ENCODE peak calls at places on chromosomes 2 and 18, in seven cellular contexts. W is germinal center; D is T-helper 9 cell; C is activated naive CD8-positive, alpha-beta T cell treated with anti-CD3 and anti-CD28 coated beads, Interleukin-2, amount 50 U/mL, for 24 hours; X is renal cortical epithelial cell; O is T1000; V is Calu3. R is an unnamed sample.

GRCh38 chr2:234251326-234252271 is 201.1 kb downstream of the SPP2 start:
- DNase-seq in W (no peak), D (no peak), C (no peak), X (peak), O (peak), V (peak), R (no peak)

GRCh38 chr2:16315911-16316310 is 349.7 kb downstream of the CYRIA start:
- DNase-seq in W (no peak), D (no peak), C (no peak), X (no peak), O (no peak), V (no peak), R (no peak)

GRCh38 chr2:38000485-38001222 is 75.3 kb downstream of the CYP1B1 start:
- DNase-seq in W (no peak), D (no peak), C (no peak), X (no peak), O (no peak), V (no peak), R (no peak)

GRCh38 chr2:157785866-157786662 is 90.1 kb downstream of the ACVR1 start:
- DNase-seq in W (no peak), D (no peak), C (no peak), X (peak), O (no peak), V (no peak), R (no peak)

GRCh38 chr2:86174445-86174844 is 20.8 kb downstream of the IMMT start:
- DNase-seq in W (no peak), D (no peak), C (no peak), X (no peak), O (no peak), V (no peak), R (no peak)

GRCh38 chr2:229910832-229911412 is 10.9 kb downstream of the TRIP12 start:
- DNase-seq in W (peak), D (no peak), C (no peak), X (peak), O (no peak), V (no peak), R (no peak)

GRCh38 chr18:3874593-3874992 is 424.6 kb downstream of the TGIF1 start:
- DNase-seq in W (no peak), D (no peak), C (no peak), X (no peak), O (no peak), V (no peak), R (no peak)

GRCh38 chr2:230816735-230817134 is 48.0 kb upstream of the ITM2C start:
- DNase-seq in W (no peak), D (no peak), C (no peak), X (no peak), O (no peak), V (no peak), R (no peak)

GRCh38 chr2:12321017-12321641 is 395.6 kb upstream of the TRIB2 start:
- DNase-seq in W (no peak), D (no peak), C (no peak), X (peak), O (no peak), V (no peak), R (no peak)

GRCh38 chr2:54579682-54580349 is 123.7 kb downstream of the SPTBN1 start:
- DNase-seq in W (peak), D (no peak), C (peak), X (peak), O (no peak), V (peak), R (peak)

GRCh38 chr2:230898661-230899091 is 26.4 kb downstream of the GPR55 start:
- DNase-seq in W (no peak), D (no peak), C (peak), X (no peak), O (no peak), V (no peak), R (no peak)

GRCh38 chr18:22417496-22418188 is at the start of gene CTAGE1:
- DNase-seq in W (no peak), D (no peak), C (no peak), X (no peak), O (no peak), V (no peak), R (no peak)

GRCh38 chr2:27653397-27653796 is 10.0 kb downstream of the SUPT7L start:
- DNase-seq in W (no peak), D (no peak), C (no peak), X (peak), O (no peak), V (no peak), R (no peak)

GRCh38 chr18:62339106-62339988 is 14.2 kb downstream of the TNFRSF11A start:
- DNase-seq in W (no peak), D (no peak), C (no peak), X (peak), O (no peak), V (no peak), R (no peak)

GRCh38 chr2:10478916-10479315 is 30.8 kb upstream of the ODC1 start:
- DNase-seq in W (no peak), D (no peak), C (no peak), X (no peak), O (no peak), V (no peak), R (no peak)

GRCh38 chr2:143906850-143907249 is 613.1 kb downstream of the ZEB2 start:
- DNase-seq in W (no peak), D (no peak), C (no peak), X (no peak), O (no peak), V (no peak), R (no peak)

GRCh38 chr2:118122768-118123335 is 34.6 kb downstream of the INSIG2 start:
- DNase-seq in W (no peak), D (no peak), C (no peak), X (peak), O (no peak), V (peak), R (no peak)

GRCh38 chr2:123051136-123051535 is 974.0 kb upstream of the CNTNAP5 start:
- DNase-seq in W (no peak), D (no peak), C (no peak), X (no peak), O (no peak), V (no peak), R (no peak)

GRCh38 chr18:37438417-37439180 is 127.0 kb downstream of the CELF4 start:
- DNase-seq in W (no peak), D (no peak), C (no peak), X (no peak), O (no peak), V (no peak), R (no peak)

GRCh38 chr2:17538844-17539554 is 1.5 kb upstream of the VSNL1 start:
- DNase-seq in W (peak), D (no peak), C (no peak), X (peak), O (peak), V (peak), R (no peak)

GRCh38 chr18:67733094-67733493 is 216.6 kb upstream of the DSEL start:
- DNase-seq in W (no peak), D (no peak), C (no peak), X (peak), O (no peak), V (no peak), R (no peak)

GRCh38 chr2:16077601-16078000 is 137.3 kb downstream of the MYCN start:
- DNase-seq in W (no peak), D (no peak), C (no peak), X (no peak), O (no peak), V (no peak), R (no peak)

GRCh38 chr2:64604155-64604554 is 49.6 kb downstream of the SERTAD2 start:
- DNase-seq in W (no peak), D (no peak), C (no peak), X (no peak), O (no peak), V (no peak), R (no peak)

GRCh38 chr2:188369365-188369764 is 77.7 kb downstream of the GULP1 start:
- DNase-seq in W (peak), D (no peak), C (no peak), X (peak), O (no peak), V (peak), R (no peak)

GRCh38 chr2:214035921-214036320 is 374.9 kb upstream of the VWC2L start:
- DNase-seq in W (no peak), D (no peak), C (no peak), X (no peak), O (no peak), V (no peak), R (no peak)

GRCh38 chr2:237234268-237234667 is 148.6 kb downstream of the COPS8 start:
- DNase-seq in W (no peak), D (no peak), C (no peak), X (no peak), O (no peak), V (no peak), R (no peak)

GRCh38 chr2:36695746-36696415 is 626 bp upstream of the VIT start:
- DNase-seq in W (no peak), D (no peak), C (no peak), X (no peak), O (no peak), V (no peak), R (no peak)

GRCh38 chr18:36499938-36500337 is 202.4 kb downstream of the FHOD3 start:
- DNase-seq in W (peak), D (no peak), C (no peak), X (no peak), O (no peak), V (no peak), R (no peak)

GRCh38 chr2:236628256-236628961 is 58.8 kb downstream of the ACKR3 start:
- DNase-seq in W (no peak), D (no peak), C (no peak), X (no peak), O (no peak), V (no peak), R (no peak)

GRCh38 chr2:128733450-128733849 is 414.8 kb upstream of the HS6ST1 start:
- DNase-seq in W (no peak), D (no peak), C (no peak), X (no peak), O (no peak), V (no peak), R (no peak)

GRCh38 chr2:102848366-102848839 is 86.6 kb downstream of the TMEM182 start:
- DNase-seq in W (peak), D (no peak), C (peak), X (peak), O (peak), V (peak), R (no peak)

GRCh38 chr2:174003635-174004310 is 38.6 kb upstream of the SP3 start:
- DNase-seq in W (no peak), D (no peak), C (no peak), X (no peak), O (no peak), V (peak), R (no peak)

GRCh38 chr18:57925706-57926105 is 118.3 kb upstream of the NEDD4L start:
- DNase-seq in W (no peak), D (no peak), C (no peak), X (peak), O (no peak), V (no peak), R (no peak)

GRCh38 chr18:70931942-70932814 is 643.3 kb downstream of the SOCS6 start:
- DNase-seq in W (peak), D (no peak), C (no peak), X (peak), O (no peak), V (peak), R (no peak)

GRCh38 chr18:48279312-48279711 is 129.9 kb downstream of the ZBTB7C start:
- DNase-seq in W (no peak), D (no peak), C (no peak), X (no peak), O (no peak), V (no peak), R (no peak)

GRCh38 chr2:188515918-188516317 is 224.2 kb downstream of the GULP1 start:
- DNase-seq in W (no peak), D (no peak), C (no peak), X (no peak), O (no peak), V (no peak), R (no peak)

GRCh38 chr2:96929245-96929925 is 57.0 kb downstream of the FAM178B start:
- DNase-seq in W (no peak), D (no peak), C (no peak), X (no peak), O (no peak), V (no peak), R (no peak)

GRCh38 chr2:138445227-138445626 is 56.3 kb upstream of the SPOPL start:
- DNase-seq in W (no peak), D (no peak), C (no peak), X (no peak), O (no peak), V (no peak), R (no peak)

R was measured in effector memory CD4-positive, alpha-beta T cell.